ENCODE peak calls at places on chromosomes 3 and 15, in seven cellular contexts. One of them, this sample, is unnamed.

GRCh38 chr15:63599401-63600000 is 2.3 kb downstream of the FBXL22 start:
- DNase-seq in tibial nerve: no peak
- DNase-seq in A549: peak
- DNase-seq in sigmoid colon: peak
- DNase-seq in HepG2: peak
- DNase-seq in K562: no peak
- DNase-seq in transverse colon: peak
- DNase-seq in this sample: peak

GRCh38 chr3:173396191-173397041 is 1.1 kb upstream of the NLGN1 start:
- DNase-seq in tibial nerve: no peak
- DNase-seq in transverse colon: no peak
- DNase-seq in K562: no peak
- DNase-seq in sigmoid colon: no peak
- DNase-seq in A549: no peak
- DNase-seq in HepG2: no peak
- DNase-seq in this sample: no peak

GRCh38 chr3:22358334-22358733 is 607.3 kb upstream of the ZNF385D start:
- DNase-seq in A549: no peak
- DNase-seq in tibial nerve: no peak
- DNase-seq in HepG2: no peak
- DNase-seq in K562: no peak
- DNase-seq in transverse colon: no peak
- DNase-seq in sigmoid colon: no peak
- DNase-seq in this sample: no peak

GRCh38 chr3:112315791-112316190 is 17.2 kb upstream of the CD200 start:
- DNase-seq in A549: no peak
- DNase-seq in tibial nerve: no peak
- DNase-seq in HepG2: no peak
- DNase-seq in sigmoid colon: no peak
- DNase-seq in K562: no peak
- DNase-seq in transverse colon: no peak
- DNase-seq in this sample: no peak

GRCh38 chr15:78976691-78977090 is 31.8 kb upstream of the CTSH start:
- DNase-seq in sigmoid colon: no peak
- DNase-seq in HepG2: no peak
- DNase-seq in transverse colon: no peak
- DNase-seq in A549: no peak
- DNase-seq in K562: no peak
- DNase-seq in tibial nerve: no peak
- DNase-seq in this sample: no peak

GRCh38 chr3:134795776-134796312 is 784 bp downstream of the EPHB1 start:
- DNase-seq in K562: no peak
- DNase-seq in sigmoid colon: peak
- DNase-seq in HepG2: no peak
- DNase-seq in tibial nerve: no peak
- DNase-seq in transverse colon: no peak
- DNase-seq in A549: peak
- DNase-seq in this sample: no peak

GRCh38 chr15:50261979-50262378 is 3.5 kb downstream of the HDC start:
- DNase-seq in K562: peak
- DNase-seq in transverse colon: no peak
- DNase-seq in HepG2: no peak
- DNase-seq in tibial nerve: no peak
- DNase-seq in sigmoid colon: no peak
- DNase-seq in A549: no peak
- DNase-seq in this sample: no peak

GRCh38 chr15:34132881-34133280 is 31.0 kb downstream of the PGBD4 start:
- DNase-seq in HepG2: no peak
- DNase-seq in tibial nerve: no peak
- DNase-seq in K562: no peak
- DNase-seq in transverse colon: no peak
- DNase-seq in sigmoid colon: no peak
- DNase-seq in A549: no peak
- DNase-seq in this sample: no peak

GRCh38 chr3:33883538-33884203 is 85.2 kb downstream of the PDCD6IP start:
- DNase-seq in A549: peak
- DNase-seq in sigmoid colon: no peak
- DNase-seq in K562: peak
- DNase-seq in tibial nerve: no peak
- DNase-seq in HepG2: peak
- DNase-seq in transverse colon: no peak
- DNase-seq in this sample: no peak

GRCh38 chr15:73794501-73795133 is 41.5 kb upstream of the INSYN1 start:
- DNase-seq in A549: peak
- DNase-seq in K562: no peak
- DNase-seq in transverse colon: no peak
- DNase-seq in tibial nerve: no peak
- DNase-seq in sigmoid colon: no peak
- DNase-seq in HepG2: no peak
- DNase-seq in this sample: no peak

GRCh38 chr3:24145981-24146822 is 201.1 kb downstream of the NR1D2 start:
- DNase-seq in HepG2: no peak
- DNase-seq in transverse colon: no peak
- DNase-seq in tibial nerve: no peak
- DNase-seq in A549: peak
- DNase-seq in sigmoid colon: no peak
- DNase-seq in K562: no peak
- DNase-seq in this sample: no peak

GRCh38 chr3:194573680-194574437 is 59.4 kb downstream of the TMEM44 start:
- DNase-seq in transverse colon: peak
- DNase-seq in HepG2: peak
- DNase-seq in tibial nerve: no peak
- DNase-seq in sigmoid colon: no peak
- DNase-seq in K562: peak
- DNase-seq in A549: peak
- DNase-seq in this sample: peak

GRCh38 chr15:54619180-54619579 is 577.6 kb downstream of the RSL24D1 start:
- DNase-seq in A549: no peak
- DNase-seq in K562: no peak
- DNase-seq in transverse colon: no peak
- DNase-seq in sigmoid colon: no peak
- DNase-seq in tibial nerve: no peak
- DNase-seq in HepG2: peak
- DNase-seq in this sample: no peak

GRCh38 chr3:150454622-150455021 is 46.5 kb downstream of the TSC22D2 start:
- DNase-seq in HepG2: no peak
- DNase-seq in transverse colon: no peak
- DNase-seq in A549: no peak
- DNase-seq in sigmoid colon: no peak
- DNase-seq in tibial nerve: no peak
- DNase-seq in K562: no peak
- DNase-seq in this sample: no peak

GRCh38 chr15:29859293-29859692 is 37.0 kb upstream of the TJP1 start:
- DNase-seq in sigmoid colon: no peak
- DNase-seq in transverse colon: no peak
- DNase-seq in K562: no peak
- DNase-seq in A549: no peak
- DNase-seq in tibial nerve: no peak
- DNase-seq in HepG2: peak
- DNase-seq in this sample: no peak

GRCh38 chr3:154967090-154967489 is 113.0 kb upstream of the MME start:
- DNase-seq in sigmoid colon: no peak
- DNase-seq in K562: no peak
- DNase-seq in transverse colon: no peak
- DNase-seq in tibial nerve: no peak
- DNase-seq in HepG2: no peak
- DNase-seq in A549: no peak
- DNase-seq in this sample: no peak

DNA sequence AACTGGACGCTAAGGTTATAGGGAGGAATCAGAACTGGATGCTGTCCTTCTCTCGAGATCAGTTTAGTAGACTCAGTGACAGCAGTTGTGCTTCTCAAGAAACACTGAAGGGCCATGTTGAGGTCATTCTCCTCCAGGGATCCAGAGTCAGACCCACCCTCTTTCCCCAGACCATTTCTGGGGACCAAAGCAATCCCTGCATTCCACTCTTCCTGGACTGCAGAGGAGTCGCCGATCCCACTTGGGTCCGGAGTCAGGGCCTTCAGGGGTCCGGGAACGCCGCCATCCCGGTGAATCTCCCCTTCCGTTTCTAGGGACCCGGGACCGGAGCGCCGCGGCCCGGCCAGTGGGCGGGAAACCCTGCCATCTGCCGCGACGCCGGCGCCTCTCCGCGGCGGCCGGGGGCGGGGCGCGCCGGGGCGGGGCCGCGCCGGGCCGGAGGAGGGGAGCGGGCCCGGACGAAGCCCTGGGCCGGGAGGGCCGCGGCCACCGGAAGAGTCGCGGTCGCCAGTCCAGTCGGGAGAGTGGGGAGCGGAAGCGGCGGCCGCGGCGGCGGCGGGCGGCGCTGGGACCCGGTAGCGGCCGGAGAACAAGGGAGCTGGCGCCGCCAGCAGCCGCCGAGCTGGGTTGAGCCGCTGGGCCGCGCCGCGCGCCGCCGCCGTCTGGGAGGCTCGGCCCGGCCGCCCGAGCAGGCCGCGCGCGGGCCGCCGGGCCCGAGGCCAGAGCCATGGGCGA is at the start of gene DVL3:
- DNase-seq in A549: peak
- DNase-seq in HepG2: peak
- DNase-seq in tibial nerve: peak
- DNase-seq in sigmoid colon: peak
- DNase-seq in K562: peak
- DNase-seq in transverse colon: peak
- DNase-seq in this sample: peak
- TF ChIP-seq EP300 in A549: no peak
- TF ChIP-seq EP300 in HepG2: no peak
- TF ChIP-seq EP300 in tibial nerve: no peak
- TF ChIP-seq EP300 in sigmoid colon: no peak
- TF ChIP-seq EP300 in K562: no peak
- TF ChIP-seq EP300 in transverse colon: no peak
- TF ChIP-seq EP300 in this sample: no peak

GRCh38 chr3:167863811-167864558 is 128.5 kb downstream of the SERPINI1 start:
- DNase-seq in K562: no peak
- DNase-seq in HepG2: no peak
- DNase-seq in A549: no peak
- DNase-seq in tibial nerve: no peak
- DNase-seq in sigmoid colon: no peak
- DNase-seq in transverse colon: no peak
- DNase-seq in this sample: no peak

GRCh38 chr3:167864559-167864887 is 129.0 kb downstream of the SERPINI1 start:
- DNase-seq in A549: no peak
- DNase-seq in transverse colon: no peak
- DNase-seq in K562: no peak
- DNase-seq in tibial nerve: no peak
- DNase-seq in sigmoid colon: no peak
- DNase-seq in HepG2: no peak
- DNase-seq in this sample: no peak

GRCh38 chr3:167870201-167870600 is 134.7 kb downstream of the SERPINI1 start:
- DNase-seq in sigmoid colon: no peak
- DNase-seq in K562: no peak
- DNase-seq in A549: no peak
- DNase-seq in HepG2: no peak
- DNase-seq in transverse colon: no peak
- DNase-seq in tibial nerve: no peak
- DNase-seq in this sample: no peak

GRCh38 chr3:167867981-167868380 is 132.5 kb downstream of the SERPINI1 start:
- DNase-seq in HepG2: no peak
- DNase-seq in tibial nerve: no peak
- DNase-seq in transverse colon: no peak
- DNase-seq in sigmoid colon: no peak
- DNase-seq in K562: no peak
- DNase-seq in A549: no peak
- DNase-seq in this sample: no peak

GRCh38 chr3:167866321-167866720 is 130.8 kb downstream of the SERPINI1 start:
- DNase-seq in K562: no peak
- DNase-seq in tibial nerve: no peak
- DNase-seq in sigmoid colon: no peak
- DNase-seq in transverse colon: no peak
- DNase-seq in HepG2: no peak
- DNase-seq in A549: no peak
- DNase-seq in this sample: no peak
- TF ChIP-seq EP300 in K562: no peak
- TF ChIP-seq EP300 in tibial nerve: no peak
- TF ChIP-seq EP300 in sigmoid colon: no peak
- TF ChIP-seq EP300 in transverse colon: no peak
- TF ChIP-seq EP300 in HepG2: no peak
- TF ChIP-seq EP300 in A549: no peak
- TF ChIP-seq EP300 in this sample: no peak

GRCh38 chr3:71478568-71478967 is 105.0 kb downstream of the FOXP1 start:
- DNase-seq in K562: no peak
- DNase-seq in sigmoid colon: no peak
- DNase-seq in tibial nerve: no peak
- DNase-seq in A549: no peak
- DNase-seq in transverse colon: no peak
- DNase-seq in HepG2: no peak
- DNase-seq in this sample: no peak
- TF ChIP-seq EP300 in K562: no peak
- TF ChIP-seq EP300 in sigmoid colon: no peak
- TF ChIP-seq EP300 in tibial nerve: no peak
- TF ChIP-seq EP300 in A549: no peak
- TF ChIP-seq EP300 in transverse colon: no peak
- TF ChIP-seq EP300 in HepG2: no peak
- TF ChIP-seq EP300 in this sample: no peak

GRCh38 chr3:53137835-53138446 is 7.7 kb upstream of the RFT1 start:
- DNase-seq in sigmoid colon: no peak
- DNase-seq in K562: no peak
- DNase-seq in A549: peak
- DNase-seq in transverse colon: no peak
- DNase-seq in HepG2: no peak
- DNase-seq in tibial nerve: no peak
- DNase-seq in this sample: no peak

GRCh38 chr3:53132347-53132746 is 2.1 kb upstream of the RFT1 start:
- DNase-seq in A549: peak
- DNase-seq in HepG2: peak
- DNase-seq in transverse colon: peak
- DNase-seq in K562: no peak
- DNase-seq in tibial nerve: no peak
- DNase-seq in sigmoid colon: no peak
- DNase-seq in this sample: no peak

GRCh38 chr3:53137221-53137620 is 7.0 kb upstream of the RFT1 start:
- DNase-seq in K562: no peak
- DNase-seq in HepG2: no peak
- DNase-seq in transverse colon: no peak
- DNase-seq in sigmoid colon: no peak
- DNase-seq in A549: no peak
- DNase-seq in tibial nerve: no peak
- DNase-seq in this sample: no peak

GRCh38 chr3:53131136-53131495 is 881 bp upstream of the RFT1 start:
- DNase-seq in HepG2: peak
- DNase-seq in transverse colon: no peak
- DNase-seq in A549: no peak
- DNase-seq in tibial nerve: no peak
- DNase-seq in sigmoid colon: no peak
- DNase-seq in K562: no peak
- DNase-seq in this sample: no peak

DNA sequence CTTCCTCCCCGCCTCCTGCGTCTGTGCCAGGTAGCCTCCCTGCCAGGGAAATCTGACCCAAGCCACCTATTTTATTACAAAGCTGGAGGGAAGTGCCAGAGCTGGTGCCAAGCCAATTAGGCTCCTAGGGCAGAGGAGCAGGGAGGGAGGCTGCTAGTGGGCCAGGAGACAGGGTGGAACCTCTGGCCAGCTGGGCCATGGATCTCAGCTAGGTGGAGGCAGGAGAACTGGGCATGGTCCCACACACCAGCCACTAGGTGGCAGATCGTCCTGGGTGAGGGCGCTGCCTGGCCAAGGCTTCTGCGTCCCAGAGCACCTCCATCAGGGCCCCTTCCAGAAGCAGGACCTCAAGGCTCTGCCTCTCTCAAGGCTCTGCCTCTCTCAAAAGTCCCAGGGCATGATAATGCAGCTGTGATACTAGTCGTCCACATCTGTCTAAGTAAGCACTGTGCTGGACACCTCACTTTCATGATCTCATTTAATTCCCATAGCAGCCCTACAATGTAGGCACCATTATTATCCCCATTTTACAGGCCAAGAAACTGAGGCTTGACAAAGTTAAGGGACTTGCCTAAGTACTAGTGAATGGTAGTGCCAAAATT is 4.5 kb upstream of the RFT1 start:
- DNase-seq in tibial nerve: peak
- DNase-seq in K562: peak
- DNase-seq in A549: peak
- DNase-seq in sigmoid colon: peak
- DNase-seq in transverse colon: peak
- DNase-seq in HepG2: peak
- DNase-seq in this sample: peak
- TF ChIP-seq EP300 in tibial nerve: no peak
- TF ChIP-seq EP300 in K562: no peak
- TF ChIP-seq EP300 in A549: no peak
- TF ChIP-seq EP300 in sigmoid colon: no peak
- TF ChIP-seq EP300 in transverse colon: no peak
- TF ChIP-seq EP300 in HepG2: no peak
- TF ChIP-seq EP300 in this sample: no peak

This sample was measured in stomach.